ENCODE peak calls at places on chromosomes 5 and 9, in ten cellular contexts. One of them, this sample, is unnamed.

GRCh38 chr9:114004221-114004716 is 73.8 kb downstream of the AMBP start:
- DNase-seq in kidney glomerular epithelial cell: no peak
- DNase-seq in colonic mucosa: peak; percentile 25
- DNase-seq in memory B cell: no peak
- DNase-seq in transverse colon: no peak
- DNase-seq in activated CD8-positive, alpha-beta memory T cell treated with anti-CD3 and anti-CD28 coated beads, Interleukin-2, amount 50 U/mL, for 48 hours: peak; percentile 23
- DNase-seq in HFFc6: no peak
- DNase-seq in DMS79 treated with DMSO at 0.1 percent for 48 hours: no peak
- DNase-seq in H54: no peak
- DNase-seq in activated T-cell treated with anti-CD3 and anti-CD28 coated beads, Interleukin-2, amount 50 U/mL, for 72 hours: no peak
- DNase-seq in this sample: peak; percentile 6

GRCh38 chr5:16888694-16889124 is 47.4 kb downstream of the MYO10 start:
- DNase-seq in kidney glomerular epithelial cell: peak; percentile 22
- DNase-seq in colonic mucosa: no peak
- DNase-seq in memory B cell: no peak
- DNase-seq in transverse colon: no peak
- DNase-seq in activated CD8-positive, alpha-beta memory T cell treated with anti-CD3 and anti-CD28 coated beads, Interleukin-2, amount 50 U/mL, for 48 hours: no peak
- DNase-seq in HFFc6: peak; percentile 40
- DNase-seq in DMS79 treated with DMSO at 0.1 percent for 48 hours: no peak
- DNase-seq in H54: no peak
- DNase-seq in activated T-cell treated with anti-CD3 and anti-CD28 coated beads, Interleukin-2, amount 50 U/mL, for 72 hours: no peak
- DNase-seq in this sample: no peak

GRCh38 chr5:43418561-43418960 is 6.4 kb upstream of the CCL28 start:
- DNase-seq in kidney glomerular epithelial cell: no peak
- DNase-seq in colonic mucosa: no peak
- DNase-seq in memory B cell: no peak
- DNase-seq in transverse colon: no peak
- DNase-seq in activated CD8-positive, alpha-beta memory T cell treated with anti-CD3 and anti-CD28 coated beads, Interleukin-2, amount 50 U/mL, for 48 hours: no peak
- DNase-seq in HFFc6: no peak
- DNase-seq in DMS79 treated with DMSO at 0.1 percent for 48 hours: no peak
- DNase-seq in H54: no peak
- DNase-seq in activated T-cell treated with anti-CD3 and anti-CD28 coated beads, Interleukin-2, amount 50 U/mL, for 72 hours: no peak
- DNase-seq in this sample: no peak

GRCh38 chr5:110377411-110378392 is 348.8 kb downstream of the TMEM232 start:
- DNase-seq in kidney glomerular epithelial cell: peak; percentile 77
- DNase-seq in colonic mucosa: no peak
- DNase-seq in memory B cell: no peak
- DNase-seq in transverse colon: no peak
- DNase-seq in activated CD8-positive, alpha-beta memory T cell treated with anti-CD3 and anti-CD28 coated beads, Interleukin-2, amount 50 U/mL, for 48 hours: no peak
- DNase-seq in HFFc6: peak; percentile 7
- DNase-seq in DMS79 treated with DMSO at 0.1 percent for 48 hours: no peak
- DNase-seq in H54: no peak
- DNase-seq in activated T-cell treated with anti-CD3 and anti-CD28 coated beads, Interleukin-2, amount 50 U/mL, for 72 hours: no peak
- DNase-seq in this sample: no peak

GRCh38 chr9:109010676-109011655 is 2.3 kb downstream of the CTNNAL1 start:
- DNase-seq in kidney glomerular epithelial cell: peak; percentile 36
- DNase-seq in colonic mucosa: no peak
- DNase-seq in memory B cell: no peak
- DNase-seq in transverse colon: peak; percentile 19
- DNase-seq in activated CD8-positive, alpha-beta memory T cell treated with anti-CD3 and anti-CD28 coated beads, Interleukin-2, amount 50 U/mL, for 48 hours: peak; percentile 66
- DNase-seq in HFFc6: peak; percentile 64
- DNase-seq in DMS79 treated with DMSO at 0.1 percent for 48 hours: no peak
- DNase-seq in H54: no peak
- DNase-seq in activated T-cell treated with anti-CD3 and anti-CD28 coated beads, Interleukin-2, amount 50 U/mL, for 72 hours: peak; percentile 81
- DNase-seq in this sample: no peak

GRCh38 chr9:135303280-135303647 is 176.3 kb upstream of the PPP1R26 start:
- DNase-seq in kidney glomerular epithelial cell: no peak
- DNase-seq in colonic mucosa: no peak
- DNase-seq in memory B cell: no peak
- DNase-seq in transverse colon: no peak
- DNase-seq in activated CD8-positive, alpha-beta memory T cell treated with anti-CD3 and anti-CD28 coated beads, Interleukin-2, amount 50 U/mL, for 48 hours: peak; percentile 32
- DNase-seq in HFFc6: no peak
- DNase-seq in DMS79 treated with DMSO at 0.1 percent for 48 hours: peak; percentile 40
- DNase-seq in H54: no peak
- DNase-seq in activated T-cell treated with anti-CD3 and anti-CD28 coated beads, Interleukin-2, amount 50 U/mL, for 72 hours: no peak
- DNase-seq in this sample: no peak

GRCh38 chr5:163566678-163567077 is 61.3 kb downstream of the MAT2B start:
- DNase-seq in kidney glomerular epithelial cell: no peak
- DNase-seq in colonic mucosa: no peak
- DNase-seq in memory B cell: no peak
- DNase-seq in transverse colon: no peak
- DNase-seq in activated CD8-positive, alpha-beta memory T cell treated with anti-CD3 and anti-CD28 coated beads, Interleukin-2, amount 50 U/mL, for 48 hours: no peak
- DNase-seq in HFFc6: no peak
- DNase-seq in DMS79 treated with DMSO at 0.1 percent for 48 hours: no peak
- DNase-seq in H54: no peak
- DNase-seq in activated T-cell treated with anti-CD3 and anti-CD28 coated beads, Interleukin-2, amount 50 U/mL, for 72 hours: no peak
- DNase-seq in this sample: no peak

GRCh38 chr9:89428222-89428761 is 69.6 kb downstream of the SEMA4D start:
- DNase-seq in kidney glomerular epithelial cell: no peak
- DNase-seq in colonic mucosa: no peak
- DNase-seq in memory B cell: no peak
- DNase-seq in transverse colon: no peak
- DNase-seq in activated CD8-positive, alpha-beta memory T cell treated with anti-CD3 and anti-CD28 coated beads, Interleukin-2, amount 50 U/mL, for 48 hours: no peak
- DNase-seq in HFFc6: no peak
- DNase-seq in DMS79 treated with DMSO at 0.1 percent for 48 hours: no peak
- DNase-seq in H54: no peak
- DNase-seq in activated T-cell treated with anti-CD3 and anti-CD28 coated beads, Interleukin-2, amount 50 U/mL, for 72 hours: no peak
- DNase-seq in this sample: no peak

GRCh38 chr9:93673271-93673843 is 97.0 kb downstream of the PHF2 start:
- DNase-seq in kidney glomerular epithelial cell: no peak
- DNase-seq in colonic mucosa: peak; percentile 11
- DNase-seq in memory B cell: no peak
- DNase-seq in transverse colon: peak; percentile 4
- DNase-seq in activated CD8-positive, alpha-beta memory T cell treated with anti-CD3 and anti-CD28 coated beads, Interleukin-2, amount 50 U/mL, for 48 hours: no peak
- DNase-seq in HFFc6: peak; percentile 3
- DNase-seq in DMS79 treated with DMSO at 0.1 percent for 48 hours: peak; percentile 29
- DNase-seq in H54: peak; percentile 33
- DNase-seq in activated T-cell treated with anti-CD3 and anti-CD28 coated beads, Interleukin-2, amount 50 U/mL, for 72 hours: no peak
- DNase-seq in this sample: peak; percentile 15

GRCh38 chr9:35102465-35102768 is 514 bp downstream of the STOML2 start:
- DNase-seq in kidney glomerular epithelial cell: no peak
- DNase-seq in colonic mucosa: no peak
- DNase-seq in memory B cell: no peak
- DNase-seq in transverse colon: peak; percentile 24
- DNase-seq in activated CD8-positive, alpha-beta memory T cell treated with anti-CD3 and anti-CD28 coated beads, Interleukin-2, amount 50 U/mL, for 48 hours: no peak
- DNase-seq in HFFc6: no peak
- DNase-seq in DMS79 treated with DMSO at 0.1 percent for 48 hours: no peak
- DNase-seq in H54: no peak
- DNase-seq in activated T-cell treated with anti-CD3 and anti-CD28 coated beads, Interleukin-2, amount 50 U/mL, for 72 hours: no peak
- DNase-seq in this sample: no peak

GRCh38 chr9:124914753-124915405 is 26.0 kb downstream of the GOLGA1 start:
- DNase-seq in kidney glomerular epithelial cell: no peak
- DNase-seq in colonic mucosa: no peak
- DNase-seq in memory B cell: no peak
- DNase-seq in transverse colon: no peak
- DNase-seq in activated CD8-positive, alpha-beta memory T cell treated with anti-CD3 and anti-CD28 coated beads, Interleukin-2, amount 50 U/mL, for 48 hours: no peak
- DNase-seq in HFFc6: no peak
- DNase-seq in DMS79 treated with DMSO at 0.1 percent for 48 hours: no peak
- DNase-seq in H54: no peak
- DNase-seq in activated T-cell treated with anti-CD3 and anti-CD28 coated beads, Interleukin-2, amount 50 U/mL, for 72 hours: no peak
- DNase-seq in this sample: no peak

GRCh38 chr9:32161720-32162119 is 222.7 kb upstream of the ACO1 start:
- DNase-seq in kidney glomerular epithelial cell: no peak
- DNase-seq in colonic mucosa: no peak
- DNase-seq in memory B cell: no peak
- DNase-seq in transverse colon: no peak
- DNase-seq in activated CD8-positive, alpha-beta memory T cell treated with anti-CD3 and anti-CD28 coated beads, Interleukin-2, amount 50 U/mL, for 48 hours: no peak
- DNase-seq in HFFc6: no peak
- DNase-seq in DMS79 treated with DMSO at 0.1 percent for 48 hours: no peak
- DNase-seq in H54: no peak
- DNase-seq in activated T-cell treated with anti-CD3 and anti-CD28 coated beads, Interleukin-2, amount 50 U/mL, for 72 hours: no peak
- DNase-seq in this sample: no peak

GRCh38 chr9:121299467-121300282 is 31.7 kb downstream of the GSN start:
- DNase-seq in kidney glomerular epithelial cell: peak; percentile 10
- DNase-seq in colonic mucosa: peak; percentile 73
- DNase-seq in memory B cell: peak; percentile 31
- DNase-seq in transverse colon: peak; percentile 70
- DNase-seq in activated CD8-positive, alpha-beta memory T cell treated with anti-CD3 and anti-CD28 coated beads, Interleukin-2, amount 50 U/mL, for 48 hours: peak; percentile 68
- DNase-seq in HFFc6: no peak
- DNase-seq in DMS79 treated with DMSO at 0.1 percent for 48 hours: peak; percentile 60
- DNase-seq in H54: no peak
- DNase-seq in activated T-cell treated with anti-CD3 and anti-CD28 coated beads, Interleukin-2, amount 50 U/mL, for 72 hours: peak; percentile 20
- DNase-seq in this sample: peak; percentile 42